ENCODE peak calls at places on chromosomes 16 and 17, in seven cellular contexts. One of them, this sample, is unnamed.

GRCh38 chr17:17837380-17837821 is 615 bp upstream of the SREBF1 start:
- DNase-seq in A549: peak; percentile 80
- DNase-seq in H1: no peak
- DNase-seq in HepG2: peak; percentile 60
- DNase-seq in IMR-90: peak; percentile 81
- DNase-seq in GM12878: no peak
- DNase-seq in K562: peak; percentile 70
- DNase-seq in this sample: no peak

GRCh38 chr16:20814761-20815160 is 8.4 kb downstream of the REXO5 start:
- DNase-seq in A549: no peak
- DNase-seq in H1: no peak
- DNase-seq in HepG2: no peak
- DNase-seq in IMR-90: peak; percentile 0
- DNase-seq in GM12878: no peak
- DNase-seq in K562: no peak
- DNase-seq in this sample: no peak

GRCh38 chr16:88078111-88078775 is 127.0 kb downstream of the BANP start:
- DNase-seq in A549: no peak
- DNase-seq in H1: no peak
- DNase-seq in HepG2: no peak
- DNase-seq in IMR-90: no peak
- DNase-seq in GM12878: no peak
- DNase-seq in K562: no peak
- DNase-seq in this sample: no peak

GRCh38 chr16:85567101-85567866 is 45.8 kb upstream of the GSE1 start:
- DNase-seq in A549: no peak
- DNase-seq in H1: peak; percentile 56
- DNase-seq in HepG2: no peak
- DNase-seq in IMR-90: no peak
- DNase-seq in GM12878: no peak
- DNase-seq in K562: peak; percentile 94
- DNase-seq in this sample: no peak

GRCh38 chr17:79965806-79966205 is 69.9 kb downstream of the TBC1D16 start:
- DNase-seq in A549: no peak
- DNase-seq in H1: no peak
- DNase-seq in HepG2: no peak
- DNase-seq in IMR-90: no peak
- DNase-seq in GM12878: no peak
- DNase-seq in K562: no peak
- DNase-seq in this sample: no peak

GRCh38 chr17:35101036-35101435 is 18.6 kb downstream of the RAD51D start:
- DNase-seq in A549: no peak
- DNase-seq in H1: no peak
- DNase-seq in HepG2: no peak
- DNase-seq in IMR-90: no peak
- DNase-seq in GM12878: no peak
- DNase-seq in K562: no peak
- DNase-seq in this sample: no peak

GRCh38 chr16:72085002-72085401 is 8.4 kb downstream of the TXNL4B start:
- DNase-seq in A549: no peak
- DNase-seq in H1: no peak
- DNase-seq in HepG2: no peak
- DNase-seq in IMR-90: no peak
- DNase-seq in GM12878: no peak
- DNase-seq in K562: no peak
- DNase-seq in this sample: no peak

GRCh38 chr17:32610943-32611342 is 124.2 kb downstream of the CDK5R1 start:
- DNase-seq in A549: no peak
- DNase-seq in H1: no peak
- DNase-seq in HepG2: no peak
- DNase-seq in IMR-90: no peak
- DNase-seq in GM12878: no peak
- DNase-seq in K562: no peak
- DNase-seq in this sample: no peak

GRCh38 chr16:5882087-5882661 is 784.6 kb upstream of the EEF2KMT start:
- DNase-seq in A549: no peak
- DNase-seq in H1: no peak
- DNase-seq in HepG2: no peak
- DNase-seq in IMR-90: no peak
- DNase-seq in GM12878: no peak
- DNase-seq in K562: no peak
- DNase-seq in this sample: no peak

GRCh38 chr17:61072648-61073047 is 327.0 kb upstream of the TBX2 start:
- DNase-seq in A549: no peak
- DNase-seq in H1: no peak
- DNase-seq in HepG2: no peak
- DNase-seq in IMR-90: no peak
- DNase-seq in GM12878: no peak
- DNase-seq in K562: no peak
- DNase-seq in this sample: no peak

GRCh38 chr17:42798383-42799380 is at the start of the genes CNTD1 and COA3:
- DNase-seq in A549: peak; percentile 96
- DNase-seq in H1: peak; percentile 93
- DNase-seq in HepG2: peak; percentile 88
- DNase-seq in IMR-90: peak; percentile 80
- DNase-seq in GM12878: peak; percentile 31
- DNase-seq in K562: peak; percentile 91
- DNase-seq in this sample: peak; percentile 97

GRCh38 chr17:77498875-77499698 is 358.3 kb downstream of the SEC14L1 start:
- DNase-seq in A549: no peak
- DNase-seq in H1: no peak
- DNase-seq in HepG2: no peak
- DNase-seq in IMR-90: no peak
- DNase-seq in GM12878: no peak
- DNase-seq in K562: no peak
- DNase-seq in this sample: peak; percentile 76

GRCh38 chr17:50858486-50859225 is 7.5 kb downstream of the TOB1 start:
- DNase-seq in A549: no peak
- DNase-seq in H1: no peak
- DNase-seq in HepG2: no peak
- DNase-seq in IMR-90: no peak
- DNase-seq in GM12878: no peak
- DNase-seq in K562: no peak
- DNase-seq in this sample: no peak

DNA sequence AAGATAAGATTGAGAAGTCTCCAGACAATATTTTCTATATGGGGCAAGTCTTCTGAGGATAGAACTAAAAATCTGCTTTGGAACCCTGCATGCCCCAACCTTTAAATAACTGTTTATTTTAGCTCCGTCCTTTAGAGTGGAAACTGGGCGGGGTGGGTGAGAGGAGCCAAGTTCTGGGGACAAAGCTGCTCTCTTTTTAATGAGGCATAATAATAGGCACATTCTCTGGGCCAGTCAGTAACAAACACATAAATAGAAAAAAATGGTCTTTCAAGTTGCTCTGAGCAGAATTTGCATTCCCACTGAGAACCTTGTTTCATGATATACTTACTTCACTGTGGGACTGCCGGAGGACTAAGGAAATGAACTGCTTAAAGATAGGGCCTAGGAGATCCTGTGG is 51.6 kb downstream of the KNOP1 start:
- DNase-seq in A549: no peak
- DNase-seq in H1: no peak
- DNase-seq in HepG2: no peak
- DNase-seq in IMR-90: no peak
- DNase-seq in GM12878: no peak
- DNase-seq in K562: no peak
- DNase-seq in this sample: no peak
- TF ChIP-seq RFX5 in A549: no peak
- TF ChIP-seq RFX5 in H1: no peak
- TF ChIP-seq RFX5 in HepG2: no peak
- TF ChIP-seq RFX5 in IMR-90: no peak
- TF ChIP-seq RFX5 in GM12878: no peak
- TF ChIP-seq RFX5 in K562: no peak
- TF ChIP-seq RFX5 in this sample: no peak

GRCh38 chr16:86578499-86579267 is at the start of gene FOXL1:
- DNase-seq in A549: no peak
- DNase-seq in H1: peak; percentile 75
- DNase-seq in HepG2: no peak
- DNase-seq in IMR-90: peak; percentile 80
- DNase-seq in GM12878: no peak
- DNase-seq in K562: no peak
- DNase-seq in this sample: no peak

GRCh38 chr16:86578056-86578455 is 293 bp upstream of the FOXL1 start:
- DNase-seq in A549: no peak
- DNase-seq in H1: no peak
- DNase-seq in HepG2: no peak
- DNase-seq in IMR-90: peak; percentile 99
- DNase-seq in GM12878: no peak
- DNase-seq in K562: no peak
- DNase-seq in this sample: no peak

GRCh38 chr16:86580063-86580797 is 1.9 kb downstream of the FOXL1 start:
- DNase-seq in A549: no peak
- DNase-seq in H1: no peak
- DNase-seq in HepG2: no peak
- DNase-seq in IMR-90: peak; percentile 54
- DNase-seq in GM12878: no peak
- DNase-seq in K562: no peak
- DNase-seq in this sample: no peak

GRCh38 chr16:86580798-86581185 is 2.4 kb downstream of the FOXL1 start:
- DNase-seq in A549: no peak
- DNase-seq in H1: no peak
- DNase-seq in HepG2: no peak
- DNase-seq in IMR-90: no peak
- DNase-seq in GM12878: no peak
- DNase-seq in K562: no peak
- DNase-seq in this sample: no peak

GRCh38 chr16:86579268-86580062 is 1.1 kb downstream of the FOXL1 start:
- DNase-seq in A549: no peak
- DNase-seq in H1: peak; percentile 56
- DNase-seq in HepG2: no peak
- DNase-seq in IMR-90: no peak
- DNase-seq in GM12878: no peak
- DNase-seq in K562: no peak
- DNase-seq in this sample: no peak
- TF ChIP-seq RFX5 in A549: no peak
- TF ChIP-seq RFX5 in H1: no peak
- TF ChIP-seq RFX5 in HepG2: no peak
- TF ChIP-seq RFX5 in IMR-90: no peak
- TF ChIP-seq RFX5 in GM12878: no peak
- TF ChIP-seq RFX5 in K562: no peak
- TF ChIP-seq RFX5 in this sample: no peak

GRCh38 chr17:33689725-33690124 is 396.6 kb upstream of the ASIC2 start:
- DNase-seq in A549: no peak
- DNase-seq in H1: no peak
- DNase-seq in HepG2: no peak
- DNase-seq in IMR-90: no peak
- DNase-seq in GM12878: no peak
- DNase-seq in K562: peak; percentile 18
- DNase-seq in this sample: no peak
- TF ChIP-seq RFX5 in A549: no peak
- TF ChIP-seq RFX5 in H1: no peak
- TF ChIP-seq RFX5 in HepG2: no peak
- TF ChIP-seq RFX5 in IMR-90: no peak
- TF ChIP-seq RFX5 in GM12878: no peak
- TF ChIP-seq RFX5 in K562: no peak
- TF ChIP-seq RFX5 in this sample: no peak

GRCh38 chr16:10085078-10085798 is 97.0 kb downstream of the GRIN2A start:
- DNase-seq in A549: no peak
- DNase-seq in H1: no peak
- DNase-seq in HepG2: no peak
- DNase-seq in IMR-90: no peak
- DNase-seq in GM12878: no peak
- DNase-seq in K562: no peak
- DNase-seq in this sample: no peak

GRCh38 chr16:10086620-10087019 is 95.6 kb downstream of the GRIN2A start:
- DNase-seq in A549: no peak
- DNase-seq in H1: no peak
- DNase-seq in HepG2: no peak
- DNase-seq in IMR-90: no peak
- DNase-seq in GM12878: no peak
- DNase-seq in K562: no peak
- DNase-seq in this sample: no peak

GRCh38 chr16:10087151-10087550 is 95.1 kb downstream of the GRIN2A start:
- DNase-seq in A549: no peak
- DNase-seq in H1: no peak
- DNase-seq in HepG2: no peak
- DNase-seq in IMR-90: no peak
- DNase-seq in GM12878: no peak
- DNase-seq in K562: no peak
- DNase-seq in this sample: no peak

GRCh38 chr16:10090816-10091215 is 91.4 kb downstream of the GRIN2A start:
- DNase-seq in A549: no peak
- DNase-seq in H1: no peak
- DNase-seq in HepG2: no peak
- DNase-seq in IMR-90: no peak
- DNase-seq in GM12878: no peak
- DNase-seq in K562: no peak
- DNase-seq in this sample: no peak

DNA sequence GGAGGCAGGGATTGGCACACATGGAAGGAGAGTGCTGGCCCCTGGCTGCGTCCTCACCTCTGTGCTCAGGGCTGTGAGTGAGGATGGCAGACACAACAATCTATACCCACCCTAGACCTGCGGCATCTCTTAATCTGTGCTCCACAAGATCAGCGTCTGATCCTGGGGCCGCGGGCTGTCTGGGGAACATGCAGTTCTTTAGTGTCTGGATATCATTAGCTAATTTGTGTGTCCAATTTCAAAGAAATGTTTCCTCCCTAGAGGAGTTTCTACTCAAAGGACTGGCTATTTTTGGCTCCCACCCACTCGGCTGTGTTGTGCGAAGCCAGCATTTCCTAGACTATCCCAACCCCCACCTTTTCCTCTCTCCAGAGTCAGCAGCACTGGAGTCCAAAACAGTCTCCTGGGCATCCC is 93.8 kb downstream of the GRIN2A start:
- DNase-seq in A549: no peak
- DNase-seq in H1: no peak
- DNase-seq in HepG2: no peak
- DNase-seq in IMR-90: no peak
- DNase-seq in GM12878: no peak
- DNase-seq in K562: no peak
- DNase-seq in this sample: peak; percentile 55
- TF ChIP-seq RFX5 in A549: no peak
- TF ChIP-seq RFX5 in H1: no peak
- TF ChIP-seq RFX5 in HepG2: no peak
- TF ChIP-seq RFX5 in IMR-90: no peak
- TF ChIP-seq RFX5 in GM12878: no peak
- TF ChIP-seq RFX5 in K562: no peak
- TF ChIP-seq RFX5 in this sample: no peak

This sample was measured in SK-N-SH.